ENCODE peak calls at places on chromosomes 12 and 14, in eight cellular contexts. J is IMR-90, T is suprapubic skin, N is HFF-Myc, H is cardiac muscle cell, X is A549, S is HL-60, F is coronary artery. A is an unnamed sample.

GRCh38 chr14:64246688-64247087 is 47.5 kb downstream of the ESR2 start:
- DNase-seq in S (no peak), X (no peak), N (no peak), J (no peak), F (no peak), H (no peak), T (no peak), A (no peak)

GRCh38 chr12:57802607-57803006 is 15.9 kb downstream of the AVIL start:
- DNase-seq in T (no peak), H (no peak), F (no peak), X (no peak), J (no peak), S (no peak), N (no peak), A (no peak)

GRCh38 chr12:68334136-68334535 is 2.0 kb upstream of the MDM1 start:
- DNase-seq in T (no peak), N (no peak), J (no peak), F (no peak), X (no peak), H (no peak), S (peak; percentile 66), A (no peak)

GRCh38 chr14:63045234-63045611 is at the start of gene KCNH5:
- DNase-seq in F (no peak), N (no peak), H (peak; percentile 43), T (no peak), S (no peak), X (peak; percentile 33), J (peak; percentile 46), A (no peak)

GRCh38 chr12:106672308-106673085 is 89.7 kb downstream of the RFX4 start:
- DNase-seq in J (no peak), S (no peak), N (no peak), X (no peak), F (no peak), H (peak; percentile 6), T (no peak), A (no peak)

GRCh38 chr12:95884998-95885397 is 26.2 kb downstream of the SNRPF start:
- DNase-seq in H (no peak), T (no peak), S (no peak), X (no peak), F (no peak), J (no peak), N (no peak), A (no peak)

GRCh38 chr14:86574026-86574777 is 1044.3 kb downstream of the FLRT2 start:
- DNase-seq in N (no peak), T (no peak), X (no peak), H (peak; percentile 65), F (no peak), S (no peak), J (peak; percentile 79), A (peak; percentile 53)

GRCh38 chr12:4997939-4998338 is 45.7 kb upstream of the KCNA5 start:
- DNase-seq in N (peak; percentile 22), J (peak; percentile 83), F (peak; percentile 82), T (peak; percentile 68), X (peak; percentile 21), H (peak; percentile 72), S (no peak), A (peak; percentile 84)

GRCh38 chr14:36271939-36272907 is 48.2 kb downstream of the MBIP start:
- DNase-seq in N (no peak), X (no peak), J (peak; percentile 5), T (no peak), S (no peak), H (peak; percentile 23), F (no peak), A (no peak)

GRCh38 chr14:25431211-25432076 is 381.5 kb upstream of the STXBP6 start:
- DNase-seq in S (peak; percentile 26), J (no peak), F (no peak), N (no peak), X (no peak), H (no peak), T (no peak), A (no peak)

GRCh38 chr12:22627351-22627750 is 2.4 kb downstream of the ETNK1 start:
- DNase-seq in N (no peak), H (no peak), S (no peak), F (no peak), X (no peak), T (no peak), J (no peak), A (no peak)
- H3K4me3 ChIP-seq in N (peak overlapping the region; percentile 97), H (peak overlapping the region; percentile 62), S (peak overlapping the region; percentile 97), F (peak overlapping the region; percentile 96), X (peak overlapping the region; percentile 70), T (peak overlapping the region; percentile 66), J (peak overlapping the region; percentile 25), A (peak overlapping the region; percentile 0)

DNA sequence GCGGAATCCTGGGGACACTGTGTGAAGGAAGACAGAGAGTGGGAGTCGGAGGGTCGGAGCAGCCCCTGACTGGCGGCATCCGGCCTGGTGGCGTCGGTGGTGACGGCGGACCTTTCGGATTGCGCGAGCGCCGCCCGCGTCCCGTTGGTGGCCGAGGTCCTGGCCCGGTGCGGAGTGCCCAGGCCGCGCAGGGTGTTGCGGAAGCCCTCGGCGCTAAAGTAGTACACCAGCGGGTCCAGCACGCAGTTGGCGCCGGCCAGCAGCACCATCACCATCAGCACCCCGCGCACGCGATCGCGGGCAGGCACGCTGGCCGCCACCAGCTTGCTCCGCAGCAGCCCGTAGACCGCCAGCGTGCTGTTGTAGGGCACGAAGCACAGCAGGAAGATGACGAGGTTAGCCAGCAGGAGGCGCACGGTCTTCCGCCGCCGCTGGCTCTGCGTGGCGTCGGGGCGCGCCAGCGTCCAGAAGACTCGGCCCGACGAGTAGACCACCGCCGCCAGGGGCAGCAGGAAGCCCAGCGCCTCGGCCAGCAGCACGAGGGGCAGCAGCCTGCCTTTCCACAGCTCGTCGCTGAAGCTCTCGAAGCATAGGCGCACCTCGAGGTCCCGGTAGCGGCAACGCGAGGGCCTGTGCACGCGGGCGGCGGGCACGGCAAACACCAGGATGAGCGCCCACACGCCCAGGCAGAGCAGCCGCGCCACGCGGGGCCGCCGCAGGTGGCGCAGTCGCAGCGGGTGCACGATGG is 13.1 kb upstream of the CHD4 start:
- DNase-seq in J (no peak), N (no peak), X (no peak), F (no peak), H (peak; percentile 85), T (no peak), S (no peak), A (no peak)
- TF ChIP-seq CTCF in J (peak; percentile 41), N (peak; percentile 45), X (no peak), F (no peak), H (peak; percentile 70), T (peak; percentile 12), S (no peak), A (peak; percentile 73)

GRCh38 chr14:90402009-90402408 is 5.2 kb downstream of the CALM1 start:
- DNase-seq in T (no peak), F (no peak), H (no peak), X (no peak), S (peak; percentile 86), J (no peak), N (no peak), A (no peak)

GRCh38 chr14:90403065-90403464 is 6.2 kb downstream of the CALM1 start:
- DNase-seq in S (no peak), N (no peak), X (no peak), T (no peak), H (no peak), F (no peak), J (no peak), A (no peak)

GRCh38 chr14:90399541-90400444 is 3.0 kb downstream of the CALM1 start:
- DNase-seq in J (peak; percentile 88), X (peak; percentile 98), H (peak; percentile 93), F (peak; percentile 89), N (peak; percentile 79), S (peak; percentile 90), T (peak; percentile 91), A (no peak)

GRCh38 chr14:90398841-90399540 is 2.2 kb downstream of the CALM1 start:
- DNase-seq in F (no peak), S (no peak), N (no peak), H (no peak), T (no peak), J (no peak), X (no peak), A (no peak)

GRCh38 chr14:90400904-90401561 is 4.2 kb downstream of the CALM1 start:
- DNase-seq in F (no peak), X (no peak), N (no peak), J (no peak), S (no peak), T (no peak), H (no peak), A (no peak)
- H3K4me3 ChIP-seq in F (no peak overlapping the region), X (no peak overlapping the region), N (no peak overlapping the region), J (no peak overlapping the region), S (no peak overlapping the region), T (no peak overlapping the region), H (no peak overlapping the region), A (no peak overlapping the region)

GRCh38 chr12:49298160-49298559 is 3.2 kb downstream of the PRPH start:
- DNase-seq in S (peak; percentile 36), H (no peak), F (no peak), T (no peak), X (no peak), N (no peak), J (no peak), A (no peak)
- TF ChIP-seq CTCF in S (peak; percentile 14), H (no peak), F (no peak), T (no peak), X (peak; percentile 24), N (no peak), J (peak; percentile 10), A (no peak)

DNA sequence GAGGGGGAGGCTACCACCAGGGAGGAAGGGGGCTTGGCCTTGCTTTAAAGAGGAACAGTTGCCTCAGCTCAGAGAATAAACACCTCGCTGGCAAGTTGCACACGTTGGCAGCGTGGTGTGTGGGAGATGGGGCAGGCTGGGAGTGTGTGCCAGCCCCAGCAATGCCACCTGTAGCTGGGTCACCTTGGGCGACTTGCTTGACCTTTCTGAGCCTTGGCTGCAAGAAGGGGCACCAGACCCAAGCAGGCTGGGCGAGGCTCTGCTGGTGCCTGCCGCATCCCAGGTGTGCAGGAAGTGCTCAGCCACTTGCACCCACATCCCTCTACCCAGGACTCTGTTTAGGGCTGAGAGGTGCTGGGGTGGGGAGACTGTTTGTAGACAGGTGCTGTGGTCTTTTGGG is 602 bp downstream of the FAM181A start:
- DNase-seq in H (no peak), N (no peak), J (no peak), S (no peak), X (no peak), T (no peak), F (no peak), A (no peak)
- H3K4me3 ChIP-seq in H (no peak overlapping the region), N (no peak overlapping the region), J (no peak overlapping the region), S (no peak overlapping the region), X (no peak overlapping the region), T (no peak overlapping the region), F (no peak overlapping the region), A (no peak overlapping the region)